ENCODE peak calls at places on chromosomes 3 and 15, in eight cellular contexts. K is GM03348; J is GM10248; S is hepatic stellate cell; E is ureter; Y is neural progenitor cell; G is activated T-helper 1 cell treated with anti-CD3 and anti-CD28 coated beads, Interleukin-2, amount 50 U/mL, for 16 hours; D is retinal pigment epithelial cell. F is an unnamed sample.

GRCh38 chr15:61243984-61244593 is 15.0 kb upstream of the RORA start:
- DNase-seq in Y (no peak), S (no peak), K (no peak), G (no peak), D (no peak), E (no peak), J (no peak), F (no peak)

GRCh38 chr3:39005295-39005694 is 46.4 kb downstream of the SCN11A start:
- DNase-seq in J (no peak), K (no peak), E (no peak), D (no peak), S (no peak), G (no peak), Y (no peak), F (no peak)

GRCh38 chr15:26391556-26392229 is 381.2 kb downstream of the GABRB3 start:
- DNase-seq in E (no peak), G (no peak), J (no peak), D (no peak), Y (no peak), S (no peak), K (no peak), F (no peak)

GRCh38 chr3:66554178-66554577 is 53.4 kb upstream of the LRIG1 start:
- DNase-seq in S (no peak), G (no peak), D (no peak), Y (no peak), E (no peak), K (peak), J (no peak), F (no peak)

GRCh38 chr3:125179528-125180240 is 32.9 kb downstream of the SLC12A8 start:
- DNase-seq in E (no peak), J (peak), D (no peak), S (no peak), Y (no peak), K (no peak), G (no peak), F (no peak)

GRCh38 chr3:130892759-130893239 is 1.1 kb upstream of the ATP2C1 start:
- DNase-seq in K (peak), Y (peak), G (peak), D (peak), E (peak), J (peak), S (peak), F (peak)

GRCh38 chr15:60326824-60327654 is 70.7 kb downstream of the ANXA2 start:
- DNase-seq in Y (peak), S (no peak), D (no peak), K (peak), E (no peak), J (peak), G (no peak), F (peak)

GRCh38 chr3:13624671-13625125 is 75.8 kb downstream of the FBLN2 start:
- DNase-seq in S (no peak), J (no peak), G (no peak), Y (no peak), E (no peak), K (no peak), D (no peak), F (no peak)

GRCh38 chr15:70201376-70201775 is 103.7 kb upstream of the TLE3 start:
- DNase-seq in G (no peak), J (no peak), Y (no peak), E (no peak), S (no peak), D (no peak), K (no peak), F (no peak)

GRCh38 chr3:120846073-120846472 is 61.9 kb upstream of the STXBP5L start:
- DNase-seq in G (no peak), J (no peak), Y (peak), K (no peak), D (no peak), S (no peak), E (no peak), F (no peak)

GRCh38 chr3:10619989-10620832 is 114.8 kb upstream of the ATP2B2 start:
- DNase-seq in D (no peak), Y (no peak), G (no peak), J (no peak), S (no peak), E (no peak), K (no peak), F (no peak)

GRCh38 chr15:52360229-52361203 is 64.9 kb upstream of the MYO5C start:
- DNase-seq in Y (peak), G (no peak), S (no peak), E (no peak), J (no peak), K (no peak), D (no peak), F (no peak)

GRCh38 chr15:56215769-56216168 is 27.9 kb downstream of the RFX7 start:
- DNase-seq in S (no peak), D (no peak), J (no peak), K (peak), E (no peak), Y (no peak), G (no peak), F (no peak)

GRCh38 chr15:77180270-77180669 is 109.4 kb upstream of the TSPAN3 start:
- DNase-seq in J (no peak), Y (no peak), S (no peak), E (no peak), K (no peak), D (no peak), G (no peak), F (no peak)

GRCh38 chr3:487580-487979 is 291.0 kb downstream of the CHL1 start:
- DNase-seq in E (no peak), Y (no peak), J (no peak), K (no peak), G (no peak), D (no peak), S (no peak), F (no peak)

GRCh38 chr15:53213336-53213735 is 423.2 kb upstream of the ONECUT1 start:
- DNase-seq in S (no peak), D (no peak), K (no peak), Y (no peak), G (no peak), J (no peak), E (no peak), F (no peak)

GRCh38 chr15:90901799-90902655 is 1.1 kb upstream of the MAN2A2 start:
- DNase-seq in G (peak), E (peak), J (peak), D (no peak), K (peak), S (peak), Y (peak), F (peak)

GRCh38 chr3:172673210-172673679 is 37.6 kb downstream of the NCEH1 start:
- DNase-seq in K (peak), J (peak), Y (peak), G (peak), S (peak), E (no peak), D (no peak), F (peak)

GRCh38 chr3:69209413-69209812 is 87.0 kb upstream of the LMOD3 start:
- DNase-seq in E (no peak), K (no peak), D (no peak), G (no peak), S (no peak), J (no peak), Y (no peak), F (no peak)

GRCh38 chr3:3578723-3579122 is 220.5 kb upstream of the LRRN1 start:
- DNase-seq in Y (no peak), S (no peak), K (no peak), J (no peak), G (no peak), D (no peak), E (no peak), F (no peak)

GRCh38 chr3:197961582-197961945 is 1.5 kb downstream of the LMLN start:
- DNase-seq in E (no peak), S (no peak), Y (no peak), D (no peak), G (no peak), J (no peak), K (no peak), F (no peak)

GRCh38 chr3:29610781-29611180 is 329.9 kb downstream of the RBMS3 start:
- DNase-seq in Y (no peak), K (no peak), S (no peak), G (no peak), E (no peak), J (no peak), D (no peak), F (no peak)

GRCh38 chr15:101138913-101139880 is 112.7 kb downstream of the CHSY1 start:
- DNase-seq in K (no peak), G (no peak), S (no peak), E (no peak), D (no peak), J (peak), Y (no peak), F (no peak)

GRCh38 chr3:120909602-120909878 is 1.5 kb downstream of the STXBP5L start:
- DNase-seq in S (no peak), K (no peak), Y (peak), J (no peak), G (no peak), E (no peak), D (no peak), F (no peak)

GRCh38 chr3:137105277-137105977 is 147.6 kb downstream of the IL20RB start:
- DNase-seq in D (peak), G (no peak), S (peak), K (peak), J (peak), Y (peak), E (no peak), F (peak)

GRCh38 chr3:18489939-18490338 is 64.8 kb upstream of the SATB1 start:
- DNase-seq in Y (no peak), J (no peak), D (no peak), K (no peak), S (no peak), G (no peak), E (no peak), F (peak)

GRCh38 chr15:49282366-49282765 is 112.3 kb downstream of the GALK2 start:
- DNase-seq in Y (no peak), D (no peak), S (peak), E (no peak), G (no peak), K (peak), J (no peak), F (no peak)

GRCh38 chr3:21117397-21117796 is 633.6 kb downstream of the ZNF385D start:
- DNase-seq in G (no peak), E (no peak), Y (no peak), J (no peak), D (no peak), S (no peak), K (no peak), F (no peak)

GRCh38 chr3:124995460-124995994 is 60.3 kb downstream of the HEG1 start:
- DNase-seq in S (peak), J (peak), Y (peak), K (peak), D (no peak), G (peak), E (peak), F (peak)

GRCh38 chr3:12371525-12372140 is 82.8 kb downstream of the PPARG start:
- DNase-seq in D (no peak), S (peak), J (no peak), G (no peak), Y (no peak), E (no peak), K (no peak), F (no peak)

GRCh38 chr15:59170295-59170881 is 36.3 kb upstream of the LDHAL6B start:
- DNase-seq in G (no peak), K (peak), S (no peak), E (peak), J (no peak), D (no peak), Y (peak), F (no peak)

GRCh38 chr3:192187485-192188051 is 539.8 kb downstream of the FGF12 start:
- DNase-seq in Y (peak), G (no peak), J (no peak), S (no peak), E (no peak), D (no peak), K (no peak), F (no peak)